ENCODE peak calls at places on chromosomes 5 and 9, in six cellular contexts. I is IMR-90, L is neuronal stem cell, M is mesendoderm, Y is mesenchymal stem cell, G is H1. O is an unnamed sample.

GRCh38 chr9:116101516-116101915 is 52.1 kb upstream of the PAPPA start:
- DNase-seq in I (peak; percentile 84), L (no peak), M (no peak), G (no peak), Y (peak; percentile 75), O (peak; percentile 64)

GRCh38 chr5:130402906-130403305 is 498.6 kb downstream of the CHSY3 start:
- DNase-seq in G (no peak), Y (no peak), I (no peak), L (no peak), M (peak; percentile 61), O (no peak)

GRCh38 chr9:10265102-10265708 is 347.6 kb downstream of the PTPRD start:
- DNase-seq in Y (peak; percentile 98), G (no peak), I (peak; percentile 82), M (no peak), L (no peak), O (no peak)

GRCh38 chr5:63249960-63250359 is 671.3 kb downstream of the LRRC70 start:
- DNase-seq in I (no peak), G (no peak), Y (no peak), M (no peak), L (no peak), O (no peak)

GRCh38 chr5:65213921-65214525 is 267.7 kb downstream of the ADAMTS6 start:
- DNase-seq in M (peak; percentile 72), Y (peak; percentile 41), G (no peak), I (peak; percentile 39), L (no peak), O (peak; percentile 3)

GRCh38 chr5:76682395-76682794 is 33.5 kb upstream of the F2R start:
- DNase-seq in I (peak; percentile 37), Y (no peak), L (no peak), M (no peak), G (no peak), O (no peak)

GRCh38 chr9:112378441-112379176 is 1.3 kb upstream of the HSDL2 start:
- DNase-seq in Y (peak; percentile 33), L (no peak), I (no peak), M (peak; percentile 75), G (no peak), O (peak; percentile 37)

GRCh38 chr9:36625006-36625600 is 52.4 kb downstream of the MELK start:
- DNase-seq in L (no peak), M (no peak), G (no peak), Y (peak; percentile 78), I (peak; percentile 90), O (no peak)

GRCh38 chr5:144368556-144368955 is 197.9 kb downstream of the KCTD16 start:
- DNase-seq in L (no peak), G (no peak), M (no peak), Y (peak; percentile 34), I (peak; percentile 62), O (no peak)

GRCh38 chr5:29263836-29264235 is 1929.7 kb upstream of the CDH6 start:
- DNase-seq in G (no peak), L (no peak), M (peak; percentile 14), Y (no peak), I (no peak), O (no peak)

GRCh38 chr9:16192403-16193017 is 639.7 kb downstream of the CCDC171 start:
- DNase-seq in G (no peak), I (peak; percentile 65), L (no peak), Y (peak; percentile 59), M (no peak), O (no peak)

DNA sequence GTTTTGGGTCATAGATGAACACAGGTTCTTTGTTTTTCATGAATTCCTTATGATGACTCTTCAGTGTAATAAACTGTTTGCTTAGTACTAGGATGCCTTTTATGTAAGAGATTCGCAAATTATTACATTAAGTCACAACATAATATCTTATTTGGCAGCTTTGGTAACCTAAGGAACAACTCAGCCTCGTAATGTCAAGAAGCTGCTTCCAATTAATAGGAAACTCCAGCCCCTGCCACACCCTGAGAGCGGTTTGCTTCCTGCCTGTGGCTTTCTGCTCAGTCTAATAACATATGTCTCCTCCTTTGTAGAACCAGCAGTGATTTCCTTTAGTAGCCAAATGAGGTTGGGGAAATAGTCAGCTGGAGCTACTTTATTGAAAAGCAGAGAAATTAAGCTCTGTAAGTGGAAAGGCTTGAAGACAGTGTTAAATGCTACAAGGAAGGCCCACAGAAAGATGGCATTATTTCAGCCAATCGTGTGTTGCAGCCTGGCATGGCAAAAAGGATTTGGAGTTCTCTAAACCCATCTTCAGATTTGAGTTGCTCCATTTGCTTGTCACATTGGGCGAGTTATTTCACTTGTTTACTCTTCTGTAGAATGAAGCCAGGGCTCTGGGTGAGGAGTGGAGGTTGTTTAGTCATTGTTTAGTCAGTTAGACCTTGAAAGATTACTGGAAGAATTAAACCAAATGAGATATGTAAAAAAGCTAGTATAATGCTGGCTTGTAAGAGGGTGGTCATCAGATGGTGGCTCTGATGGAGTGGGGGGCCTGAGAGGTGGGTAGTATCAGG is 54.1 kb downstream of the MTAP start:
- DNase-seq in L (no peak), G (no peak), M (no peak), I (peak; percentile 51), Y (peak; percentile 33), O (no peak)
- H3K4ac ChIP-seq in L (no peak overlapping the region), G (no peak overlapping the region), M (no peak overlapping the region), I (no peak overlapping the region), Y (no peak overlapping the region), O (no peak overlapping the region)

GRCh38 chr9:136722093-136722968 is 10.0 kb downstream of the DIPK1B start:
- DNase-seq in L (no peak), I (no peak), Y (no peak), G (no peak), M (no peak), O (no peak)

GRCh38 chr9:136722969-136723356 is 10.6 kb downstream of the DIPK1B start:
- DNase-seq in I (no peak), L (no peak), Y (no peak), G (no peak), M (no peak), O (no peak)

GRCh38 chr9:136724772-136725171 is 12.4 kb downstream of the DIPK1B start:
- DNase-seq in Y (no peak), M (no peak), I (no peak), L (no peak), G (no peak), O (no peak)

GRCh38 chr9:136723989-136724388 is 11.6 kb downstream of the DIPK1B start:
- DNase-seq in M (no peak), I (no peak), Y (no peak), L (no peak), G (no peak), O (no peak)

DNA sequence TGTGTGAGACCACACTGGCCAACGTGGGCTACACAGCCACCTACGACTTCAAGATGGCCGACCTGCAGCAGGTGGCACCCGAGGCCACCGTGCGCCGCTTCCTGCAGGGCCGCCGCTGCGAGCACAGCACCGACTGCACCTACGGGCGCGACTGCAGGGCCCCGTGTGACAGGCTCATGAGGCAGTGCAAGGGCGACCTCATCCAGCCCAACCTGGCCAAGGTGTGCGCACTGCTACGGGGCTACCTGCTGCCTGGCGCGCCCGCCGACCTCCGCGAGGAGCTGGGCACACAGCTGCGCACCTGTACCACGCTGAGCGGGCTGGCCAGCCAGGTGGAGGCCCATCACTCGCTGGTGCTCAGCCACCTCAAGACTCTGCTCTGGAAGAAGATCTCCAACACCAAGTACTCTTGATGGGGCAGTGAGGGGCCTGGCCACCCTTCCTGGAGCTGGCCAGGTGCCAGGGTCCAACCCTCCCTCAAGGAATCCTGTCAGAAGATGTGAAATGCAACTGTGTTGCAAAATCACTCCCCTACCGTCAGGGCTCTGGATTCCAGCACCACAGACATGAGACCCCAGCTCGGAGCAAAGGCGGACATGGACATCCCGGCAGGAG is 11.1 kb downstream of the DIPK1B start:
- DNase-seq in G (no peak), I (no peak), L (no peak), M (no peak), Y (no peak), O (no peak)
- H3K4me1 ChIP-seq in G (peaks cover 3% of the 10 kb centered on the region), I (peaks cover 21% of the 10 kb centered on the region), L (peaks cover 42% of the 10 kb centered on the region), M (peaks cover 3% of the 10 kb centered on the region), Y (peaks cover 55% of the 10 kb centered on the region), O (peaks cover 14% of the 10 kb centered on the region)

GRCh38 chr9:126411948-126412284 is 85.3 kb downstream of the MVB12B start:
- DNase-seq in Y (no peak), L (no peak), M (no peak), G (no peak), I (no peak), O (no peak)
- H3K4me3 ChIP-seq in Y (no peak overlapping the region), L (no peak overlapping the region), M (no peak overlapping the region), G (no peak overlapping the region), I (no peak overlapping the region), O (no peak overlapping the region)

GRCh38 chr5:177133845-177134652 is 476 bp downstream of the NSD1 start:
- DNase-seq in L (peak; percentile 67), G (peak; percentile 73), Y (peak; percentile 61), I (peak; percentile 29), M (peak; percentile 92), O (peak; percentile 23)

GRCh38 chr5:177131352-177131710 is 2.2 kb upstream of the NSD1 start:
- DNase-seq in Y (no peak), G (peak; percentile 64), M (no peak), I (no peak), L (no peak), O (no peak)

GRCh38 chr5:177131711-177132503 is 1.7 kb upstream of the NSD1 start:
- DNase-seq in L (peak; percentile 20), M (peak; percentile 70), I (no peak), Y (no peak), G (peak; percentile 76), O (peak; percentile 30)

GRCh38 chr5:177133119-177133844 is at the start of gene NSD1:
- DNase-seq in G (peak; percentile 94), Y (peak; percentile 78), M (peak; percentile 97), I (peak; percentile 66), L (peak; percentile 94), O (peak; percentile 72)

GRCh38 chr5:177132504-177133118 is 962 bp upstream of the NSD1 start:
- DNase-seq in G (peak; percentile 91), M (peak; percentile 84), Y (peak; percentile 48), I (no peak), L (peak; percentile 66), O (peak; percentile 46)
- H3K4ac ChIP-seq in G (peak overlapping the region; percentile 99), M (peak overlapping the region; percentile 98), Y (peak overlapping the region; percentile 99), I (peak overlapping the region; percentile 81), L (peak overlapping the region; percentile 99), O (peak overlapping the region; percentile 56)

GRCh38 chr5:52799983-52800393 is 12.3 kb downstream of the ITGA1 start:
- DNase-seq in Y (peak; percentile 96), M (peak; percentile 96), G (peak; percentile 94), I (peak; percentile 94), L (peak; percentile 93), O (peak; percentile 99)

GRCh38 chr5:52802272-52803011 is 14.7 kb downstream of the ITGA1 start:
- DNase-seq in I (peak; percentile 50), Y (no peak), G (no peak), M (no peak), L (no peak), O (no peak)

GRCh38 chr5:52799358-52799982 is 11.8 kb downstream of the ITGA1 start:
- DNase-seq in G (no peak), Y (peak; percentile 93), M (peak; percentile 96), I (peak; percentile 79), L (peak; percentile 67), O (peak; percentile 52)

GRCh38 chr5:52800394-52801213 is 12.9 kb downstream of the ITGA1 start:
- DNase-seq in M (peak; percentile 89), Y (peak; percentile 87), I (peak; percentile 82), L (no peak), G (peak; percentile 60), O (peak; percentile 82)

DNA sequence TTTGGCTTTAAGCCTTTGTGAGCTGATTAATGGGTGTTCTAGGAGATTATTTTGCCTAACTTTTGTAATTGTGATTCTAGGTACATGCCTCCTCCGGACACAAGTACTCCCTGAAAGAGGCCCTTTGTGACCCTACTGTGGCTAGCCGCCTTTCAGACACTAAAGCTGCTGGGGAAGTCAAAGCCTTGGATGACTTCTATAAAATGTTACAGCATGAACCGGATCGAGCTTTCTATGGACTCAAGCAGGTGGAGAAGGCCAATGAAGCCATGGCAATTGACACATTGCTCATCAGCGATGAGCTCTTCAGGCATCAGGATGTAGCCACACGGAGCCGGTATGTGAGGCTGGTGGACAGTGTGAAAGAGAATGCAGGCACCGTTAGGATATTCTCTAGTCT is 13.6 kb downstream of the ITGA1 start:
- DNase-seq in G (no peak), Y (peak; percentile 60), I (peak; percentile 46), M (peak; percentile 62), L (peak; percentile 18), O (peak; percentile 23)
- H3K4me1 ChIP-seq in G (peaks cover 11% of the 10 kb centered on the region), Y (peaks cover 3% of the 10 kb centered on the region), I (peaks cover 2% of the 10 kb centered on the region), M (peaks cover 5% of the 10 kb centered on the region), L (peaks cover 10% of the 10 kb centered on the region), O (peaks cover 11% of the 10 kb centered on the region)

O was measured in trophoblast cell.